ENCODE peak calls at places on chromosomes 12 and 14, in six cellular contexts. L is stimulated activated CD8-positive, alpha-beta memory T cell treated with anti-CD3 and anti-CD28 coated beads, Interleukin-15, amount 100 ng/mL, for 1 hour; Q is RPMI7951; A is activated CD4-positive, alpha-beta T cell treated with anti-CD3 and anti-CD28 coated beads for 4 hours; J is HS-5; D is left lung. C is an unnamed sample.
A peak's percentile ranks its signal among the peaks of the same experiment; 100 is the strongest.

GRCh38 chr12:6765634-6766581 is at the start of gene PTMS:
- DNase-seq in L (no peak), Q (peak; percentile 96), A (peak; percentile 32), J (peak; percentile 69), D (peak; percentile 89), C (peak; percentile 96)

GRCh38 chr14:96980835-96981234 is 183.7 kb downstream of the VRK1 start:
- DNase-seq in L (no peak), Q (no peak), A (no peak), J (no peak), D (no peak), C (no peak)

GRCh38 chr14:103123634-103124500 is 606 bp downstream of the TNFAIP2 start:
- DNase-seq in L (no peak), Q (peak; percentile 41), A (no peak), J (no peak), D (peak; percentile 64), C (peak; percentile 91)

GRCh38 chr14:89237923-89238529 is 179.0 kb downstream of the FOXN3 start:
- DNase-seq in L (no peak), Q (peak; percentile 3), A (no peak), J (no peak), D (no peak), C (no peak)

GRCh38 chr14:59428581-59429012 is 36.6 kb downstream of the GPR135 start:
- DNase-seq in L (no peak), Q (no peak), A (no peak), J (peak; percentile 38), D (no peak), C (no peak)

GRCh38 chr12:127293507-127294310 is 973.3 kb upstream of the TMEM132C start:
- DNase-seq in L (peak; percentile 5), Q (peak; percentile 68), A (peak; percentile 16), J (no peak), D (no peak), C (no peak)

GRCh38 chr14:103073367-103073875 is 10.6 kb upstream of the LBHD2 start:
- DNase-seq in L (no peak), Q (no peak), A (no peak), J (no peak), D (no peak), C (peak; percentile 95)

GRCh38 chr14:24298892-24299254 is 707 bp downstream of the DHRS1 start:
- DNase-seq in L (no peak), Q (peak; percentile 93), A (no peak), J (peak; percentile 16), D (no peak), C (no peak)

GRCh38 chr12:25811656-25812126 is 146.8 kb upstream of the RASSF8 start:
- DNase-seq in L (no peak), Q (peak; percentile 67), A (no peak), J (no peak), D (no peak), C (no peak)

GRCh38 chr12:19190292-19191031 is 60.9 kb downstream of the PLEKHA5 start:
- DNase-seq in L (no peak), Q (peak; percentile 18), A (no peak), J (peak; percentile 40), D (no peak), C (no peak)

GRCh38 chr12:40144023-40144422 is 38.1 kb upstream of the SLC2A13 start:
- DNase-seq in L (no peak), Q (peak; percentile 2), A (no peak), J (no peak), D (no peak), C (no peak)

GRCh38 chr12:80053048-80053790 is 46.1 kb upstream of the OTOGL start:
- DNase-seq in L (no peak), Q (peak; percentile 88), A (no peak), J (peak; percentile 31), D (peak; percentile 54), C (peak; percentile 84)

GRCh38 chr12:119669744-119670472 is 2.0 kb downstream of the PRKAB1 start:
- DNase-seq in L (no peak), Q (no peak), A (no peak), J (no peak), D (peak; percentile 78), C (no peak)

GRCh38 chr14:61663312-61663974 is 31.9 kb upstream of the HIF1A start:
- DNase-seq in L (no peak), Q (no peak), A (no peak), J (no peak), D (no peak), C (no peak)

GRCh38 chr12:102510463-102510862 is 30.1 kb upstream of the IGF1 start:
- DNase-seq in L (no peak), Q (no peak), A (no peak), J (no peak), D (no peak), C (no peak)

GRCh38 chr14:32469388-32470160 is 140.5 kb downstream of the AKAP6 start:
- DNase-seq in L (no peak), Q (peak; percentile 42), A (no peak), J (no peak), D (no peak), C (no peak)

GRCh38 chr12:4159851-4160250 is 113.7 kb upstream of the CCND2 start:
- DNase-seq in L (no peak), Q (no peak), A (no peak), J (no peak), D (no peak), C (no peak)

GRCh38 chr14:75205586-75205985 is 29.2 kb upstream of the TMED10 start:
- DNase-seq in L (no peak), Q (peak; percentile 33), A (no peak), J (peak; percentile 42), D (no peak), C (no peak)

GRCh38 chr12:121279507-121279915 is 17.0 kb downstream of the CAMKK2 start:
- DNase-seq in L (no peak), Q (no peak), A (no peak), J (no peak), D (no peak), C (peak; percentile 82)

GRCh38 chr12:64616221-64616620 is 5.9 kb downstream of the RASSF3 start:
- DNase-seq in L (no peak), Q (peak; percentile 48), A (no peak), J (no peak), D (no peak), C (no peak)

GRCh38 chr14:35301334-35302210 is 9.4 kb downstream of the PSMA6 start:
- DNase-seq in L (no peak), Q (no peak), A (no peak), J (no peak), D (no peak), C (no peak)

GRCh38 chr14:75861161-75861621 is 120.6 kb downstream of the TGFB3 start:
- DNase-seq in L (no peak), Q (peak; percentile 70), A (no peak), J (no peak), D (no peak), C (no peak)

GRCh38 chr12:52160200-52160599 is 31.6 kb downstream of the KRT80 start:
- DNase-seq in L (no peak), Q (no peak), A (no peak), J (no peak), D (no peak), C (no peak)

GRCh38 chr12:15597125-15597830 is 191.9 kb downstream of the EPS8 start:
- DNase-seq in L (no peak), Q (no peak), A (no peak), J (no peak), D (no peak), C (no peak)

GRCh38 chr12:130162267-130162666 is at the start of gene FZD10:
- DNase-seq in L (no peak), Q (no peak), A (no peak), J (no peak), D (no peak), C (peak; percentile 83)

GRCh38 chr12:94198469-94198868 is 50.1 kb downstream of the PLXNC1 start:
- DNase-seq in L (no peak), Q (no peak), A (no peak), J (no peak), D (no peak), C (no peak)

GRCh38 chr14:93830753-93831461 is 42.6 kb upstream of the PRIMA1 start:
- DNase-seq in L (no peak), Q (no peak), A (no peak), J (no peak), D (no peak), C (no peak)

GRCh38 chr12:57000393-57000792 is 6.0 kb downstream of the ZBTB39 start:
- DNase-seq in L (no peak), Q (no peak), A (no peak), J (no peak), D (no peak), C (no peak)

GRCh38 chr12:115712676-115713075 is 564.8 kb downstream of the MED13L start:
- DNase-seq in L (no peak), Q (no peak), A (no peak), J (no peak), D (no peak), C (no peak)